ENCODE peak calls at places on chromosomes 11 and 22, in seven cellular contexts. R is mesenchymal stem cell, Y is H9, X is IMR-90, I is mesendoderm, C is H1, S is trophoblast cell. T is an unnamed sample.

GRCh38 chr11:122170815-122171475 is 54.9 kb upstream of the BLID start:
- DNase-seq in X (peak), Y (no peak), R (peak), S (no peak), C (no peak), I (no peak), T (no peak)

GRCh38 chr11:385594-386351 is 8.2 kb upstream of the PKP3 start:
- DNase-seq in Y (no peak), C (no peak), I (no peak), X (no peak), S (no peak), R (no peak), T (no peak)

GRCh38 chr11:105582497-105582896 is 27.4 kb upstream of the GRIA4 start:
- DNase-seq in S (no peak), X (no peak), R (peak), I (no peak), C (no peak), Y (no peak), T (no peak)

GRCh38 chr22:44783581-44783980 is 31.2 kb downstream of the ARHGAP8 start:
- DNase-seq in Y (no peak), X (no peak), R (no peak), S (no peak), I (no peak), C (no peak), T (no peak)

GRCh38 chr22:46767249-46767985 is 5.0 kb downstream of the TBC1D22A start:
- DNase-seq in X (no peak), Y (no peak), R (no peak), I (no peak), C (no peak), S (no peak), T (no peak)

GRCh38 chr22:36301851-36302250 is 48.9 kb downstream of the APOL1 start:
- DNase-seq in X (peak), R (peak), I (no peak), S (no peak), C (no peak), Y (no peak), T (no peak)

GRCh38 chr11:8690374-8691342 is 8.1 kb downstream of the RPL27A start:
- DNase-seq in R (no peak), Y (peak), X (no peak), S (no peak), I (no peak), C (no peak), T (no peak)

GRCh38 chr11:84645988-84646689 is 981.0 kb downstream of the DLG2 start:
- DNase-seq in I (no peak), C (no peak), R (no peak), S (no peak), Y (no peak), X (no peak), T (no peak)

GRCh38 chr11:67261942-67262681 is 4.2 kb upstream of the GRK2 start:
- DNase-seq in R (no peak), S (peak), Y (no peak), C (no peak), I (peak), X (no peak), T (no peak)

GRCh38 chr11:3867209-3868071 is 12.0 kb downstream of the STIM1 start:
- DNase-seq in R (no peak), Y (no peak), S (no peak), C (no peak), I (peak), X (no peak), T (no peak)

GRCh38 chr11:93498099-93499040 is 44.8 kb downstream of the SMCO4 start:
- DNase-seq in Y (peak), X (peak), C (no peak), R (peak), S (no peak), I (peak), T (no peak)

GRCh38 chr11:86671386-86672006 is 920 bp downstream of the ME3 start:
- DNase-seq in R (no peak), X (no peak), I (no peak), C (peak), Y (peak), S (peak), T (no peak)

GRCh38 chr11:1356478-1356960 is 33.2 kb upstream of the BRSK2 start:
- DNase-seq in Y (no peak), X (no peak), I (no peak), C (no peak), R (no peak), S (no peak), T (no peak)

GRCh38 chr11:59891781-59892181 is 13.2 kb downstream of the OOSP3 start:
- DNase-seq in S (no peak), C (peak), R (peak), Y (peak), I (peak), X (no peak), T (peak)

GRCh38 chr11:69920500-69921428 is 101.5 kb upstream of the FGF3 start:
- DNase-seq in I (no peak), C (peak), R (no peak), S (no peak), X (no peak), Y (peak), T (no peak)

GRCh38 chr11:105923814-105924213 is 98.2 kb downstream of the MSANTD4 start:
- DNase-seq in R (no peak), S (no peak), I (no peak), C (no peak), Y (no peak), X (peak), T (no peak)

GRCh38 chr22:23182289-23183106 is 2.2 kb downstream of the BCR start:
- DNase-seq in C (no peak), X (peak), R (peak), S (peak), I (peak), Y (no peak), T (no peak)

GRCh38 chr22:26169312-26170111 is at the start of gene SEZ6L:
- DNase-seq in I (peak), R (no peak), X (no peak), S (no peak), Y (peak), C (peak), T (peak)

GRCh38 chr11:91664521-91664920 is 560.1 kb upstream of the FAT3 start:
- DNase-seq in C (no peak), X (no peak), I (peak), S (no peak), R (no peak), Y (no peak), T (no peak)

GRCh38 chr11:75816561-75817239 is 1.7 kb downstream of the UVRAG start:
- DNase-seq in I (no peak), S (no peak), C (no peak), R (peak), X (no peak), Y (no peak), T (no peak)

GRCh38 chr22:46007003-46007847 is 30.3 kb upstream of the WNT7B start:
- DNase-seq in Y (no peak), S (peak), I (no peak), C (no peak), R (peak), X (peak), T (no peak)

GRCh38 chr11:122071680-122072321 is 44.2 kb downstream of the BLID start:
- DNase-seq in X (no peak), S (no peak), I (no peak), C (no peak), Y (peak), R (no peak), T (no peak)

GRCh38 chr11:16795146-16795545 is 56.7 kb downstream of the C11orf58 start:
- DNase-seq in I (no peak), S (no peak), X (no peak), Y (no peak), R (no peak), C (no peak), T (no peak)

GRCh38 chr11:77147668-77148321 is 19.7 kb downstream of the MYO7A start:
- DNase-seq in X (no peak), C (peak), I (peak), R (no peak), S (no peak), Y (peak), T (no peak)

GRCh38 chr11:105790841-105791240 is 181.0 kb downstream of the GRIA4 start:
- DNase-seq in Y (no peak), R (no peak), C (no peak), S (no peak), I (no peak), X (no peak), T (no peak)

GRCh38 chr22:44335903-44336803 is 23.4 kb upstream of the SHISAL1 start:
- DNase-seq in C (no peak), S (no peak), I (peak), R (no peak), Y (peak), X (no peak), T (no peak)

GRCh38 chr22:21663738-21664137 is 2.1 kb upstream of the PPIL2 start:
- DNase-seq in C (no peak), S (no peak), I (no peak), X (no peak), R (no peak), Y (no peak), T (no peak)

DNA sequence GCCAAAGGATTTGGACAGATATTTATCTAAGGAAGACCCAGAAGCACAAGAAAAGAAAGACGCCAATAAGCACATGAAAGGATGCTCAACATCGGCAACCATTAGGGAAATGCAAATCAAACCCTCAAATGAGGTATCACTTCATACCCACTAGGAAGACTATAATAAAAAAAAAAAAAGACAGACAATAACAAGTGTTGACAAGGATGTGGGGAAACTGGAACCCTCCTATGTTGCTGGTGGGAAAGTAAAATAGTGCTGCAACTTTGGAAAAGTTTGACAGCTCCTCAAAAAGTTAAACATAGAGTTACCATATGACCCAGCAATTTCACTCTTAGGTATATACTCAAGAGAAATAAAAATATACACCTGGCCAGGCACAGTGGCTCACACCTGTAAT is 47.0 kb downstream of the MICAL3 start:
- DNase-seq in Y (no peak), S (no peak), X (no peak), I (no peak), C (no peak), R (no peak), T (no peak)
- H2AK5ac ChIP-seq in Y (no peak), S (no peak), X (no peak), I (no peak), C (no peak), R (no peak), T (no peak)

DNA sequence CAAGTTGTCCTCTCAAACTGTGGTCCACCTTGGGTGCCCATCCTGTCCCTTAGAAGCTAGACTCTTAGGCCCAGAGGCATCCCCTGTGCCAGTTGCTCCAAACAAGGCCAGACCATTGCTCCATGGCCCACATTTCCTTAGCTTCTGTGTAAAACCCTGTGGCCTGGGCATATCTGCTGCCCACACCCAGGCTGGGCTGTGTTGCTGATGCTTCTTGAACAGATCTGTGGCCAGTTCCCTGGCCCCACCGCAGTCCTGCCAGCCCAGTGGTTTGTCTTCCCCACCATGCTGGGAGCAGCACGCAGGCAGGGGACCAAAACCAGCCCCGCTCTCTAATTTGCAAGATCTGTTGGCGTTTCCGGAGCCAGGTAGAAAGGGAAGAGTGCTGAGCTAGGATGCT is 72.2 kb downstream of the CSNK2A3 start:
- DNase-seq in X (no peak), I (no peak), Y (no peak), S (no peak), C (no peak), R (peak), T (no peak)
- H2AK5ac ChIP-seq in X (peak), I (no peak), Y (no peak), S (no peak), C (peak), R (no peak), T (peak)

GRCh38 chr11:27968461-27968860 is 139.5 kb downstream of the KIF18A start:
- DNase-seq in X (no peak), C (no peak), Y (no peak), I (no peak), R (no peak), S (no peak), T (no peak)

GRCh38 chr11:27965559-27965958 is 142.4 kb downstream of the KIF18A start:
- DNase-seq in I (peak), S (no peak), C (no peak), X (no peak), Y (no peak), R (no peak), T (peak)

DNA sequence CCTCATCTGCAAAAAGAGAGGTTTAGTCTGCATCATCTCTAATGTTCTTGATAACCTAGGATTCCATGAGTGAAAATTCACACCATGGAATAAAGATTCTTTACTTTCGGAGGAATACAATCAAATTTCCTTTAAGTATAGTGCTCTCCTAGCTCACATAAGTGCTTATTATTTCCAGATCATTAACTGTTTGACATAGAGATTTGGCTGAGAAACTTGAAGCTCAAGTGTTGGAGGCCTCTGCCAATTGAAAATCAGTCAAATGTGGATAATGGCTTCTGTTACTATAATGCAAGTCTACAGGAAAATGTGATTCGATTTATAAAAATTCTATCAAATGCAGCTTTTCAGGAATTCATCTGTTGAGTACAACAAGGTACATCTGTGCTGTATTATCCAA is 144.6 kb downstream of the KIF18A start:
- DNase-seq in I (no peak), C (no peak), Y (no peak), S (no peak), R (no peak), X (no peak), T (no peak)
- H2AK5ac ChIP-seq in I (no peak), C (no peak), Y (no peak), S (no peak), R (no peak), X (no peak), T (no peak)

GRCh38 chr22:32868928-32869327 is 67.4 kb downstream of the TIMP3 start:
- DNase-seq in R (no peak), I (no peak), C (no peak), S (no peak), X (no peak), Y (no peak), T (no peak)
- H2AK5ac ChIP-seq in R (no peak), I (no peak), C (no peak), S (no peak), X (no peak), Y (no peak), T (peak)

DNA sequence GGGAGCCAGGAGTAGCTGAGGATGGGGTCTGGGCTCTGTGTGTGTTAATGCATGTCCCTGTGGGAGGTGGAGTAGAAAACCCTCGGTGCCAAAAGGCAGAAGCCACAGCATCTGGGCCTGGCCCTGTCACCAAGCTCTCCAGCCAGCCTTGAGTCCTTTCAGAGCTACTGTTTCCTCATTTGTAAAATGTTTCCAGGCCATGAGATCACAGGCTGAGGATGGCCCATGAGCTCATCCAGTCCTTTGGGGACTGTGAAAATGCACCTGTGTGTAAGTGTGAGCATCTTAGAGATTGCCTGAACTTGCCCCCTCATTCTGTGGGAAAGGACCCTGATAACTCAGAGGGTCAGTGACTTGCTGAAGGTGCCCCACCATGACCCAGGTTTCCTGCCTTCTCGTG is 9.1 kb downstream of the ANKK1 start:
- DNase-seq in S (no peak), C (no peak), I (no peak), R (no peak), Y (no peak), X (no peak), T (no peak)
- H2AK5ac ChIP-seq in S (no peak), C (no peak), I (no peak), R (no peak), Y (no peak), X (no peak), T (no peak)

DNA sequence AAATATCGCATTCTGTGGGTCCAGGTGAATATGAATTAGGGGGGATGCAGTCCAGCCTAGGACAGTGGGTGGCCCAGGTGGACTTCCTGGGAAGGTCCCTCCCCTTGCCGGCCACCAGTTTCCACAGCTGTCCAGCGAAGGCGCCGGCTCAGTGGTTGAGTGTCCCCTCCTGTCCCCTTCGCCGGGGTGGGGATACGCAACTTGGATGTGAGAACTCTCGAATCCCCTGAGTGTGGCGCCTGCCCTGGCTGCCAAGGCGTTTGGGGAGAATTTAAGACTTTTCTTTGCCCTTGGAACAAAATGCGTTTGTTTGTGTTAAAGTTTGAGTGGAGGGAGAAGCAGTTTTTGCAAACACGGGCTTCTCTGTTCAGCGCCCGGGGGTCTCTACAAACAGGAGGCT is 123.7 kb downstream of the KCNQ1OT1 start:
- DNase-seq in X (no peak), S (no peak), Y (peak), C (no peak), I (no peak), R (no peak), T (no peak)
- H2AK5ac ChIP-seq in X (no peak), S (no peak), Y (no peak), C (no peak), I (no peak), R (no peak), T (no peak)